ENCODE peak calls at places on chromosome 11, in nine cellular contexts. I is central memory CD4-positive, alpha-beta T cell; J is NCI-H1436 treated with DMSO at 0.1 percent for 48 hours; O is mucosa of gallbladder; W is spleen; G is stimulated activated naive CD8-positive, alpha-beta T cell treated with anti-CD3 and anti-CD28 coated beads, Interleukin-15, amount 100 ng/mL, for 72 hours; S is fibroblast of mammary gland; H is NCI-H82; Q is right atrium auricular region. B is an unnamed sample.

GRCh38 chr11:119729581-119730346 is 764 bp upstream of the NECTIN1 start:
- DNase-seq in Q (peak; percentile 84), G (no peak), H (no peak), J (no peak), I (no peak), S (peak; percentile 63), O (peak; percentile 56), W (peak; percentile 85), B (no peak)

GRCh38 chr11:34997872-34998548 is 81.6 kb downstream of the PDHX start:
- DNase-seq in W (no peak), O (no peak), I (peak; percentile 34), Q (no peak), J (no peak), G (no peak), H (no peak), S (peak; percentile 59), B (no peak)

GRCh38 chr11:16611395-16612233 is 126.8 kb upstream of the C11orf58 start:
- DNase-seq in G (no peak), O (no peak), W (no peak), J (no peak), Q (no peak), S (no peak), H (peak; percentile 38), I (no peak), B (no peak)

GRCh38 chr11:103586756-103587155 is 449.7 kb upstream of the DDI1 start:
- DNase-seq in G (no peak), W (no peak), O (no peak), S (no peak), I (no peak), H (no peak), J (no peak), Q (no peak), B (peak; percentile 24)

GRCh38 chr11:76334826-76335389 is 46.0 kb downstream of the THAP12 start:
- DNase-seq in O (no peak), W (no peak), G (no peak), S (no peak), J (no peak), I (no peak), Q (peak; percentile 32), H (no peak), B (no peak)

GRCh38 chr11:33636104-33636503 is 64.5 kb downstream of the C11orf91 start:
- DNase-seq in G (no peak), O (no peak), W (no peak), H (no peak), S (peak; percentile 87), J (no peak), Q (no peak), I (no peak), B (no peak)

GRCh38 chr11:25163421-25163820 is 666.6 kb downstream of the LUZP2 start:
- DNase-seq in Q (no peak), W (no peak), G (no peak), S (no peak), O (no peak), H (no peak), J (no peak), I (no peak), B (no peak)

GRCh38 chr11:121576531-121576930 is 123.8 kb upstream of the SORL1-AS1 start:
- DNase-seq in G (no peak), W (no peak), S (no peak), J (no peak), I (no peak), Q (no peak), H (no peak), O (peak; percentile 22), B (no peak)

GRCh38 chr11:123129920-123130319 is 65.1 kb downstream of the CLMP start:
- DNase-seq in W (no peak), Q (no peak), H (no peak), O (no peak), J (no peak), I (no peak), G (no peak), S (peak; percentile 60), B (no peak)